ENCODE peak calls at places on chromosome 7, in five cellular contexts. A, B, H, R and J are unnamed samples.
A peak's percentile ranks its signal among the peaks of the same experiment; 100 is the strongest.

GRCh38 chr7:69411018-69411417 is 187.3 kb upstream of the AUTS2 start:
- DNase-seq in H (no peak), B (no peak), A (no peak), R (no peak), J (no peak)

GRCh38 chr7:47190462-47190861 is 391.4 kb downstream of the TNS3 start:
- DNase-seq in R (no peak), A (peak; percentile 48), H (no peak), B (no peak), J (no peak)

GRCh38 chr7:101294039-101294831 is 27.4 kb downstream of the IFT22 start:
- DNase-seq in R (no peak), B (no peak), H (no peak), A (no peak), J (no peak)

GRCh38 chr7:22561356-22561755 is 61.4 kb upstream of the STEAP1B start:
- DNase-seq in B (peak; percentile 85), R (peak; percentile 97), A (no peak), H (no peak), J (no peak)

GRCh38 chr7:81594767-81595166 is 175.1 kb downstream of the HGF start:
- DNase-seq in A (no peak), H (no peak), B (no peak), R (no peak), J (no peak)

GRCh38 chr7:155874411-155874810 is 62.1 kb upstream of the SHH start:
- DNase-seq in A (no peak), R (no peak), H (no peak), B (no peak), J (no peak)

GRCh38 chr7:12257582-12257981 is 46.5 kb downstream of the TMEM106B start:
- DNase-seq in H (peak; percentile 45), B (no peak), A (no peak), R (peak; percentile 53), J (peak; percentile 8)

GRCh38 chr7:50812847-50813475 is 30.3 kb upstream of the GRB10 start:
- DNase-seq in A (no peak), R (peak; percentile 90), B (peak; percentile 74), H (no peak), J (no peak)

GRCh38 chr7:50858528-50859245 is 76.0 kb upstream of the GRB10 start:
- DNase-seq in A (no peak), B (no peak), H (no peak), R (no peak), J (no peak)

GRCh38 chr7:51318001-51318400 is 1.4 kb upstream of the COBL start:
- DNase-seq in R (no peak), B (no peak), A (no peak), H (no peak), J (no peak)

GRCh38 chr7:27200761-27201230 is 905 bp upstream of the HOXA13 start:
- DNase-seq in R (no peak), A (no peak), B (no peak), H (peak; percentile 50), J (no peak)

GRCh38 chr7:103657474-103657894 is 211.5 kb upstream of the SLC26A5 start:
- DNase-seq in R (no peak), B (peak; percentile 8), H (no peak), A (no peak), J (no peak)

GRCh38 chr7:3880221-3880935 is 579.3 kb downstream of the SDK1 start:
- DNase-seq in A (peak; percentile 74), B (no peak), R (no peak), H (no peak), J (no peak)

GRCh38 chr7:30510124-30511074 is 5.8 kb upstream of the GGCT start:
- DNase-seq in R (peak; percentile 41), H (peak; percentile 80), A (peak; percentile 52), B (peak; percentile 50), J (peak; percentile 57)

GRCh38 chr7:69732203-69732602 is 133.9 kb downstream of the AUTS2 start:
- DNase-seq in R (peak; percentile 79), B (peak; percentile 66), H (no peak), A (no peak), J (no peak)

GRCh38 chr7:157397751-157398691 is 61.2 kb downstream of the DNAJB6 start:
- DNase-seq in A (peak; percentile 86), H (peak; percentile 56), B (peak; percentile 66), R (no peak), J (peak; percentile 31)

GRCh38 chr7:155594163-155594732 is 47.9 kb upstream of the CNPY1 start:
- DNase-seq in B (no peak), A (no peak), R (no peak), H (no peak), J (no peak)

GRCh38 chr7:4875391-4875790 is 8.1 kb downstream of the RADIL start:
- DNase-seq in B (no peak), H (no peak), A (no peak), R (no peak), J (no peak)

GRCh38 chr7:69776611-69777010 is 178.3 kb downstream of the AUTS2 start:
- DNase-seq in H (no peak), R (peak; percentile 48), B (no peak), A (no peak), J (no peak)

GRCh38 chr7:8295638-8296361 is 33.8 kb upstream of the ICA1 start:
- DNase-seq in A (peak; percentile 71), R (peak; percentile 82), B (peak; percentile 90), H (peak; percentile 90), J (peak; percentile 79)

GRCh38 chr7:137874390-137874789 is 27.6 kb upstream of the DGKI start:
- DNase-seq in R (no peak), B (peak; percentile 34), H (no peak), A (peak; percentile 57), J (no peak)

GRCh38 chr7:44325811-44326241 is 432 bp upstream of the CAMK2B start:
- DNase-seq in A (peak; percentile 89), H (no peak), B (no peak), R (no peak), J (no peak)

GRCh38 chr7:52163311-52163710 is 846.7 kb upstream of the COBL start:
- DNase-seq in H (no peak), R (no peak), A (no peak), B (no peak), J (no peak)

GRCh38 chr7:73595358-73595757 is 17.0 kb upstream of the TBL2 start:
- DNase-seq in A (no peak), R (no peak), B (no peak), H (no peak), J (no peak)

GRCh38 chr7:130493275-130493868 is 1.5 kb downstream of the MEST start:
- DNase-seq in R (no peak), A (peak; percentile 21), H (no peak), B (no peak), J (no peak)

GRCh38 chr7:26696161-26696560 is 168.2 kb downstream of the SKAP2 start:
- DNase-seq in H (no peak), B (no peak), R (no peak), A (no peak), J (no peak)

GRCh38 chr7:156106107-156106426 is 293.8 kb upstream of the SHH start:
- DNase-seq in H (no peak), B (no peak), A (no peak), R (no peak), J (no peak)

GRCh38 chr7:39987641-39988347 is 37.7 kb downstream of the CDK13 start:
- DNase-seq in B (no peak), A (no peak), H (no peak), R (no peak), J (peak; percentile 17)

GRCh38 chr7:22208806-22209205 is 148.1 kb downstream of the RAPGEF5 start:
- DNase-seq in B (no peak), R (peak; percentile 41), A (no peak), H (no peak), J (no peak)

DNA sequence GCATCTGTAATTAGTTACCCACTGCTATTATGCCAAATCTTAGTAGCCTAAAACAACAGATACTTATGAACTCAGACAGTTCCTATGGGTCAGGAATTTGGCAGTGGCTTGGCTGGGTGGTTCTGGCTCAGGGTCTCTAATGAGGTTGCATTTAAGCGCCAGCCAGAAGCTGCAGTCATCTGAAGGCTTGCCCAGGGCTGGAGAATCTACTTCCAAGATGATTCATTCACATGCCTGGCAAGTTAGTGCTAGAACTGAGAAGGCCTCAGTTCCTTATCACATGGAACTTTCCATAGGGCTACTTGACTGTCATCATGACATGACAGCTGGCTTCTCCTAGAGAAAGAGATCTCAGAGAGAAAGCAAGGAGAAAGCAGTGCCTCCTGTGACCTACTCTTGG is 121.3 kb downstream of the AVL9 start:
- DNase-seq in B (peak; percentile 22), H (no peak), R (peak; percentile 85), A (no peak), J (no peak)
- H3K27ac ChIP-seq in B (no peak overlapping the region), H (no peak overlapping the region), R (peak overlapping the region; percentile 48), A (no peak overlapping the region), J (no peak overlapping the region)

GRCh38 chr7:77497079-77497478 is 40.0 kb upstream of the PTPN12 start:
- DNase-seq in B (no peak), H (no peak), A (no peak), R (no peak), J (no peak)

GRCh38 chr7:77501165-77501515 is 36.0 kb upstream of the PTPN12 start:
- DNase-seq in B (no peak), H (no peak), R (no peak), A (no peak), J (no peak)

GRCh38 chr7:77498659-77499379 is 38.3 kb upstream of the PTPN12 start:
- DNase-seq in A (no peak), H (no peak), R (no peak), B (no peak), J (no peak)
- H3K4me3 ChIP-seq in A (no peak overlapping the region), H (no peak overlapping the region), R (no peak overlapping the region), B (no peak overlapping the region), J (no peak overlapping the region)

GRCh38 chr7:131897016-131897789 is 340.8 kb upstream of the PODXL start:
- DNase-seq in H (no peak), B (no peak), R (no peak), A (peak; percentile 16), J (no peak)
- H3K9me2 ChIP-seq in H (no peaks in the 10 kb centered on the region), B (no peaks in the 10 kb centered on the region), R (no peaks in the 10 kb centered on the region), A (no peaks in the 10 kb centered on the region), J (no peaks in the 10 kb centered on the region)

DNA sequence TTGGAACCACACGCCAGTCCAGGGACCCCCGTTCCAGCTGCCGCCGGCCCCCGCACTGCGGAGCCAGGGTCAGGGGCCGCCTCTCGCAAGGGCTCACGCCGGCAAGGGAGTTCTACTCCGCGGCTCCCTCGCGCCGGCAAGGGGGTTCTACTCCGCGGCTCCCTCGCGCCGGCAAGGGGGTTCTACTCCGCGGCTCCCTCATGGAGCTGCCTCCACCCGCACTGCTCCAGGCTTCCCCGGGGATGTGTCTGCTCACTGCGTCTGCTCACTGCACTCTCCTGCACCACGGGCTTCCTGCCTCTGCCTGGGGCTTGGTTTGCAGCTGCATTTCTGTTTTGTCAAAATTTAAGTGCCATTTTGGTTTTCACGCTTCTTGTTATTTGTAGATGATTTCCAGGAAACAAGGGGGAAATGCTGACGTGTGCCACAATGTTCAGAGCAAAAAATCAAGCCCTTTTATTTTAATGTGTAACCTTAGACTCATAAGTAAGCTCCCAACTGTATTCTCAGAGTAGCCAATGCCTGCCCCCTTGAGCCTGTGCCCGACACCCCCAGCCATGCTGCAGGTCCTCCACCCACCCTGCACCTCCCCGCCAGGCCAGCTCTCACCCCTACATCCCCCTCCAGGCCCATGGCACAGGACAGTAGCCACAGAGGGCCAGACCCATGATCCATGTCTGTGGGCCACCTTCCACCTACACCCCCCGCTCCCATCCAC is 246.2 kb downstream of the MAD1L1 start:
- DNase-seq in H (no peak), B (no peak), R (no peak), A (no peak), J (no peak)
- H3K27ac ChIP-seq in H (no peak overlapping the region), B (no peak overlapping the region), R (no peak overlapping the region), A (no peak overlapping the region), J (no peak overlapping the region)